ENCODE peak calls at places on chromosomes 16 and 17, in five cellular contexts. H is A673, D is heart left ventricle, A is upper lobe of right lung, Y is ascending aorta. N is an unnamed sample. For H3K9me3, the result is how much of the 10 kb centered on the place peaks cover.

GRCh38 chr16:2511996-2512919 is 1.5 kb upstream of the ATP6V0C start:
- DNase-seq in H (no peak), D (no peak), A (no peak), Y (no peak), N (no peak)

GRCh38 chr17:70076831-70077230 is 1.8 kb downstream of the KCNJ16 start:
- DNase-seq in H (no peak), D (no peak), A (no peak), Y (no peak), N (no peak)

GRCh38 chr16:19348578-19349315 is 63.2 kb downstream of the CLEC19A start:
- DNase-seq in H (peak), D (no peak), A (no peak), Y (no peak), N (no peak)

GRCh38 chr16:11121083-11121482 is 134.9 kb downstream of the SOCS1 start:
- DNase-seq in H (no peak), D (no peak), A (no peak), Y (no peak), N (no peak)

GRCh38 chr16:70156207-70156978 is 17.2 kb upstream of the CLEC18C start:
- DNase-seq in H (no peak), D (no peak), A (no peak), Y (no peak), N (no peak)

GRCh38 chr17:62869885-62870580 is 61.9 kb upstream of the MARCHF10 start:
- DNase-seq in H (peak), D (no peak), A (no peak), Y (no peak), N (no peak)

GRCh38 chr16:1819611-1820010 is 7.0 kb downstream of the HAGH start:
- DNase-seq in H (no peak), D (no peak), A (no peak), Y (no peak), N (no peak)

GRCh38 chr16:63539276-63539675 is 1503.0 kb upstream of the CDH8 start:
- DNase-seq in H (no peak), D (no peak), A (no peak), Y (no peak), N (no peak)

GRCh38 chr17:10092595-10092994 is 105.8 kb downstream of the GAS7 start:
- DNase-seq in H (no peak), D (no peak), A (no peak), Y (no peak), N (no peak)

GRCh38 chr17:7644768-7645167 is 6.0 kb upstream of the ATP1B2 start:
- DNase-seq in H (no peak), D (no peak), A (no peak), Y (no peak), N (no peak)

GRCh38 chr16:66315210-66315825 is 51.2 kb upstream of the CDH5 start:
- DNase-seq in H (peak), D (peak), A (no peak), Y (peak), N (peak)

GRCh38 chr16:20675488-20676267 is 21.8 kb downstream of the ACSM1 start:
- DNase-seq in H (no peak), D (no peak), A (no peak), Y (no peak), N (no peak)

GRCh38 chr16:87597324-87597830 is 4.9 kb upstream of the JPH3 start:
- DNase-seq in H (no peak), D (no peak), A (no peak), Y (no peak), N (no peak)

GRCh38 chr17:31452101-31452500 is 60.6 kb downstream of the RAB11FIP4 start:
- DNase-seq in H (no peak), D (no peak), A (no peak), Y (no peak), N (no peak)

GRCh38 chr16:63458842-63459241 is 1422.6 kb upstream of the CDH8 start:
- DNase-seq in H (no peak), D (no peak), A (no peak), Y (no peak), N (no peak)

GRCh38 chr17:43900183-43900857 is 7.0 kb downstream of the MPP2 start:
- DNase-seq in H (peak), D (peak), A (peak), Y (no peak), N (peak)

GRCh38 chr16:68792465-68793324 is 50.6 kb upstream of the TANGO6 start:
- DNase-seq in H (no peak), D (no peak), A (no peak), Y (no peak), N (no peak)

GRCh38 chr16:27720731-27721547 is 171.0 kb downstream of the KATNIP start:
- DNase-seq in H (no peak), D (peak), A (peak), Y (no peak), N (no peak)

GRCh38 chr16:85423631-85424030 is 189.5 kb upstream of the GSE1 start:
- DNase-seq in H (no peak), D (no peak), A (peak), Y (no peak), N (no peak)

GRCh38 chr17:8125196-8125946 is 1.5 kb upstream of the HES7 start:
- DNase-seq in H (peak), D (peak), A (peak), Y (no peak), N (peak)

GRCh38 chr16:28531777-28532744 is 6.7 kb downstream of the NUPR1 start:
- DNase-seq in H (no peak), D (peak), A (peak), Y (no peak), N (no peak)

GRCh38 chr16:72705806-72706205 is 342.1 kb downstream of the ZFHX3 start:
- DNase-seq in H (no peak), D (no peak), A (no peak), Y (no peak), N (no peak)

GRCh38 chr17:7857724-7858486 is at the start of gene CYB5D1:
- DNase-seq in H (peak), D (peak), A (peak), Y (peak), N (peak)

GRCh38 chr16:26454102-26454501 is 612.6 kb upstream of the C16orf82 start:
- DNase-seq in H (peak), D (no peak), A (no peak), Y (no peak), N (no peak)

GRCh38 chr17:33277436-33278100 is 15.5 kb downstream of the ASIC2 start:
- DNase-seq in H (no peak), D (no peak), A (no peak), Y (no peak), N (no peak)

GRCh38 chr17:74325743-74326379 is at the start of gene KIF19:
- DNase-seq in H (peak), D (peak), A (peak), Y (no peak), N (peak)

GRCh38 chr16:58515871-58516767 is 802 bp downstream of the SETD6 start:
- DNase-seq in H (peak), D (no peak), A (peak), Y (no peak), N (peak)

GRCh38 chr16:58516768-58517107 is 1.4 kb downstream of the SETD6 start:
- DNase-seq in H (no peak), D (no peak), A (no peak), Y (no peak), N (no peak)

GRCh38 chr16:58513874-58514273 is 1.4 kb upstream of the SETD6 start:
- DNase-seq in H (no peak), D (no peak), A (no peak), Y (no peak), N (no peak)

GRCh38 chr16:58518083-58518979 is 3.0 kb downstream of the SETD6 start:
- DNase-seq in H (no peak), D (no peak), A (no peak), Y (no peak), N (no peak)

GRCh38 chr16:58515125-58515870 is at the start of gene SETD6:
- DNase-seq in H (peak), D (peak), A (peak), Y (peak), N (peak)
- TF ChIP-seq CTCF in H (no peak), D (no peak), A (peak), Y (peak), N (no peak)

GRCh38 chr16:84397090-84397489 is 28.8 kb downstream of the ATP2C2 start:
- DNase-seq in H (no peak), D (no peak), A (peak), Y (no peak), N (no peak)
- H3K27ac ChIP-seq in H (no peak), D (no peak), A (peak), Y (no peak), N (no peak)

GRCh38 chr17:3381957-3382356 is 4.2 kb downstream of the OR3A2 start:
- DNase-seq in H (no peak), D (no peak), A (no peak), Y (no peak), N (no peak)

DNA sequence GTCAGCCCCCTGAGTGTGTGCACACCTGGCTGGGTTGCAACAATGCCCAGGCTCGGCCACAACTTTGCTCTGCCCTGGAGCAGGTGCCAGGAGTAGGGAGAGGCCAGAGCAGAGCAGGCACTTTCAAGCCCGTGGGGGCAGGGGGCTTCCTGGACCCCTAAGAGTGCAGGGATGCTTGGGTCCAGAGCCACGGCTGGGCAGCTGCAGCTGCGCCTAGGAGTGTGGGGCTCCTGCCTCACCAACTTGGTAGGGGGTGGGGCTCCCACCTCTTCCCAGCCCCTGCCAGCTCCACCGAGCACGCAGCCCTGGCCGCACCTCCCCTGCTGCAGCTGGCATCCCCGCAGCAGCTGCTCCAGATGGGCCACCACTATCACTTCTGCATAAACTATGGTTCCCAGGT is 7.8 kb downstream of the OR3A2 start:
- DNase-seq in H (no peak), D (no peak), A (no peak), Y (no peak), N (no peak)
- H3K9me3 ChIP-seq in H (under half), D (under half), A (under half), Y (under half), N (under half)

GRCh38 chr17:75877752-75878173 is 618 bp downstream of the TRIM47 start:
- DNase-seq in H (peak), D (peak), A (peak), Y (no peak), N (peak)
- TF ChIP-seq CTCF in H (peak), D (peak), A (peak), Y (no peak), N (peak)

GRCh38 chr16:81179219-81179618 is 59.3 kb upstream of the BCO1 start:
- DNase-seq in H (no peak), D (no peak), A (no peak), Y (no peak), N (no peak)

GRCh38 chr16:81175325-81175891 is 63.1 kb upstream of the BCO1 start:
- DNase-seq in H (no peak), D (no peak), A (no peak), Y (no peak), N (no peak)

GRCh38 chr16:81185416-81185815 is 53.1 kb upstream of the BCO1 start:
- DNase-seq in H (no peak), D (no peak), A (no peak), Y (no peak), N (no peak)

GRCh38 chr16:81180578-81180977 is 57.9 kb upstream of the BCO1 start:
- DNase-seq in H (no peak), D (no peak), A (no peak), Y (no peak), N (no peak)

DNA sequence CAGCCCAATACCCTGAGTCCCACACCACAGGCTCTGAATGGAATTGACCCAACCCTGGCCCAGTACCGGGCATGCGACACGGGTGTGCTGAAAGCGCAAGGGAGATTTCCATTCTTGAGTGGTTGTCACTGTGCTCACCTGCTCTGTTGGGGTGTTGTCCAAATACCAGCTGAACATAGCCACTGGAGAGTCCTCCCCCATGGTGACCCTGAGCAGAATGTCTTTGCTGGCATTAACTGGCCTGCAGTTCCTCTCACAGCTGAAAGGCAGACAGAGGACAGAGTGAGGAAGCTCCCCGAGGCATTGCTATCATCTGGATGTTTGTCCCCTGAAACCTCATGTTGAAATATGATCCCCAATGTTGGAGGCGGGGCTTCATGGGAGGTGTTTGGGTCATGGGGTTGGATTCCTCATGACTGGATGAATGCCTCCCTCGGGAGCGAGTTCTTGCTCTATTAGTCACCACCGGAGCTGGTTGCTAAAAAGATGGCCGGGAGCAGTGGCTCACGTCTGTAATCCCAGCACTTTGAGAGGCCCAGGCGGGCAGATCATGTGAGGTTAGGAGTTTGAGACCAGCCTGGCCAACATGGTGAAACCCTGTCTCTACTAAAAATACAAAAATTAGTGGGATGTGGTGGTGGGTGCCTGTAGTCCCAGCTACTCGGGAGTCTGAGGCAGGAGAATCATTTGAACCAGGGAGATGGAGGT is 57.3 kb upstream of the BCO1 start:
- DNase-seq in H (peak), D (peak), A (peak), Y (peak), N (no peak)
- H3K27ac ChIP-seq in H (peak), D (peak), A (peak), Y (peak), N (no peak)

DNA sequence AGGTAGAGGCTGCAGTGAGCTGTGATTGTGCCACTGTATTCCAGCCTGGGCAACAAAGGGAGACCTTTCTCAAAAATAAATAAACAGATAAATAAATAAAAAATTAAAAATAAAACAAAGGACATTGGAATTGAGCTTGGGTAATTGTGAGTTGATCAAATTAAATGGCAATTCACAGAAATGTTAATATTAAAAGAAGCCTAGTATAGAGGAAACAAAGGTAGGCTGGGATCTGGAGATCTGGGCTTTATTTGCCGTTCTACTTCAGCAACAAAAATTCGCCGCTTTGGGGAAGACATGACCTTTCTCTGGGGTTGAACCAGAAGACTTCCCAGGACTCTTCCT is 332 bp upstream of the VPS25 start:
- DNase-seq in H (no peak), D (no peak), A (no peak), Y (no peak), N (no peak)
- H3K9me3 ChIP-seq in H (under half), D (under half), A (under half), Y (under half), N (under half)

GRCh38 chr16:88755745-88756443 is 29.1 kb downstream of the PIEZO1 start:
- DNase-seq in H (no peak), D (no peak), A (no peak), Y (no peak), N (no peak)
- TF ChIP-seq CTCF in H (peak), D (no peak), A (no peak), Y (no peak), N (no peak)

GRCh38 chr16:67560827-67561342 is 1.4 kb upstream of the CTCF start:
- DNase-seq in H (no peak), D (no peak), A (no peak), Y (no peak), N (no peak)
- H3K27ac ChIP-seq in H (no peak), D (no peak), A (peak), Y (peak), N (peak)

DNA sequence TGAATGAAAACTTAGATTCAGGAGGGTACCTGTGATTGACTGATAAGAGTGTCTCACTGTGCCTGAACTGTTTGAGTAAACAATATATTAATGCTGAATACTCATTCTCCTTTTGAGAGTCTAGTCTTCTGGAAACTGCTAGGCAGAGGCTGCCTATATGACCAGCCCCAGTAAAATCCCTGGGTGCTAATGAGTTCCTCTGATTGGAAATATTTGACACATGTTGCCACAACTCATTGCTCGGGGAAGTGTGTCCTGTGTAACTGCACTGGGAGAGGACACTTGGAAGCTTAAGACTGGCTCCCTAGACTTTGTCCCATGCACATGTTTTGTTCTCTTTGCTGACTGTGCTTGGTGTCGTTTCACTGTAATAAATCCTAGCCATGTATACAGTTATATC is 108.7 kb upstream of the NACA2 start:
- DNase-seq in H (no peak), D (no peak), A (no peak), Y (no peak), N (no peak)
- H3K9me3 ChIP-seq in H (under half), D (under half), A (under half), Y (under half), N (under half)